ENCODE peak calls at places on chromosomes 7 and 10, in six cellular contexts. Q is A549, M is H1, C is SK-N-SH, G is HepG2, J is K562. P is an unnamed sample.

GRCh38 chr10:71278691-71279588 is 40.1 kb upstream of the SLC29A3 start:
- DNase-seq in Q (no peak), M (no peak), C (peak; percentile 90), G (no peak), J (no peak), P (no peak)

GRCh38 chr10:31399631-31400030 is 80.6 kb downstream of the ZEB1 start:
- DNase-seq in Q (no peak), M (no peak), C (no peak), G (no peak), J (no peak), P (no peak)

GRCh38 chr10:104013489-104013888 is 46.5 kb downstream of the SLK start:
- DNase-seq in Q (no peak), M (no peak), C (no peak), G (no peak), J (no peak), P (no peak)

GRCh38 chr7:82288769-82289535 is 154.6 kb downstream of the CACNA2D1 start:
- DNase-seq in Q (no peak), M (no peak), C (no peak), G (no peak), J (no peak), P (no peak)

GRCh38 chr10:3848768-3849643 is 64.0 kb upstream of the KLF6 start:
- DNase-seq in Q (no peak), M (no peak), C (no peak), G (no peak), J (no peak), P (no peak)

GRCh38 chr7:79412915-79413314 is 40.6 kb downstream of the MAGI2 start:
- DNase-seq in Q (no peak), M (no peak), C (no peak), G (no peak), J (no peak), P (no peak)

GRCh38 chr10:21961847-21962246 is 41.7 kb downstream of the DNAJC1 start:
- DNase-seq in Q (no peak), M (no peak), C (no peak), G (no peak), J (peak; percentile 50), P (no peak)

GRCh38 chr7:6615853-6616555 is 594 bp downstream of the ZNF853 start:
- DNase-seq in Q (no peak), M (no peak), C (peak; percentile 83), G (peak; percentile 24), J (no peak), P (no peak)

GRCh38 chr10:133226251-133226808 is 3.7 kb upstream of the UTF1 start:
- DNase-seq in Q (no peak), M (no peak), C (no peak), G (peak; percentile 22), J (no peak), P (no peak)

GRCh38 chr10:63465293-63466167 is at the start of gene JMJD1C:
- DNase-seq in Q (peak; percentile 89), M (peak; percentile 63), C (peak; percentile 91), G (peak; percentile 62), J (peak; percentile 82), P (no peak)

GRCh38 chr7:151568951-151569652 is 49.4 kb upstream of the RHEB start:
- DNase-seq in Q (no peak), M (no peak), C (no peak), G (no peak), J (no peak), P (no peak)

GRCh38 chr7:101094791-101095375 is 9.6 kb downstream of the TRIM56 start:
- DNase-seq in Q (peak; percentile 79), M (peak; percentile 51), C (peak; percentile 80), G (peak; percentile 58), J (peak; percentile 76), P (no peak)

GRCh38 chr10:57759777-57760176 is 507.9 kb downstream of the IPMK start:
- DNase-seq in Q (no peak), M (no peak), C (no peak), G (no peak), J (no peak), P (no peak)

GRCh38 chr7:76303829-76304505 is 1.5 kb downstream of the HSPB1 start:
- DNase-seq in Q (peak; percentile 58), M (no peak), C (no peak), G (peak; percentile 43), J (peak; percentile 25), P (no peak)

GRCh38 chr10:131700032-131700431 is 200.8 kb upstream of the PPP2R2D start:
- DNase-seq in Q (no peak), M (no peak), C (no peak), G (no peak), J (no peak), P (no peak)

GRCh38 chr7:92735707-92736106 is 100.7 kb downstream of the CDK6 start:
- DNase-seq in Q (no peak), M (no peak), C (no peak), G (no peak), J (no peak), P (no peak)

GRCh38 chr7:27863866-27864265 is 123.9 kb downstream of the TAX1BP1 start:
- DNase-seq in Q (no peak), M (no peak), C (no peak), G (no peak), J (no peak), P (no peak)

GRCh38 chr10:68876246-68876918 is 24.7 kb upstream of the DDX50 start:
- DNase-seq in Q (no peak), M (no peak), C (no peak), G (peak; percentile 96), J (no peak), P (no peak)

GRCh38 chr7:90766814-90767564 is 170.9 kb downstream of the CDK14 start:
- DNase-seq in Q (peak; percentile 29), M (no peak), C (peak; percentile 60), G (peak; percentile 94), J (no peak), P (no peak)

GRCh38 chr10:125001313-125002043 is 59.6 kb downstream of the ZRANB1 start:
- DNase-seq in Q (no peak), M (no peak), C (peak; percentile 52), G (no peak), J (no peak), P (no peak)

GRCh38 chr7:54615545-54615944 is 73.4 kb downstream of the VSTM2A start:
- DNase-seq in Q (no peak), M (no peak), C (no peak), G (no peak), J (no peak), P (no peak)

GRCh38 chr10:78471326-78471722 is 437.7 kb downstream of the RPS24 start:
- DNase-seq in Q (no peak), M (no peak), C (no peak), G (no peak), J (no peak), P (no peak)

GRCh38 chr10:47111329-47111862 is 188.6 kb upstream of the GDF10 start:
- DNase-seq in Q (no peak), M (no peak), C (no peak), G (no peak), J (no peak), P (no peak)

GRCh38 chr7:81676813-81677212 is 93.0 kb downstream of the HGF start:
- DNase-seq in Q (no peak), M (no peak), C (no peak), G (no peak), J (no peak), P (no peak)

GRCh38 chr7:23960361-23960760 is 250.3 kb downstream of the STK31 start:
- DNase-seq in Q (no peak), M (no peak), C (no peak), G (no peak), J (no peak), P (no peak)

GRCh38 chr7:105256621-105257283 is 132.0 kb downstream of the SRPK2 start:
- DNase-seq in Q (no peak), M (no peak), C (no peak), G (no peak), J (no peak), P (no peak)

GRCh38 chr7:105264707-105265106 is 124.0 kb downstream of the SRPK2 start:
- DNase-seq in Q (no peak), M (no peak), C (no peak), G (no peak), J (no peak), P (no peak)

GRCh38 chr7:105257338-105257737 is 131.4 kb downstream of the SRPK2 start:
- DNase-seq in Q (no peak), M (no peak), C (peak; percentile 50), G (no peak), J (no peak), P (no peak)

GRCh38 chr7:105267244-105267643 is 121.5 kb downstream of the SRPK2 start:
- DNase-seq in Q (no peak), M (no peak), C (no peak), G (no peak), J (no peak), P (no peak)

GRCh38 chr7:105261689-105262088 is 127.0 kb downstream of the SRPK2 start:
- DNase-seq in Q (no peak), M (no peak), C (no peak), G (no peak), J (no peak), P (no peak)
- TF ChIP-seq MAX in Q (no peak), M (no peak), C (no peak), G (no peak), J (no peak), P (no peak)

DNA sequence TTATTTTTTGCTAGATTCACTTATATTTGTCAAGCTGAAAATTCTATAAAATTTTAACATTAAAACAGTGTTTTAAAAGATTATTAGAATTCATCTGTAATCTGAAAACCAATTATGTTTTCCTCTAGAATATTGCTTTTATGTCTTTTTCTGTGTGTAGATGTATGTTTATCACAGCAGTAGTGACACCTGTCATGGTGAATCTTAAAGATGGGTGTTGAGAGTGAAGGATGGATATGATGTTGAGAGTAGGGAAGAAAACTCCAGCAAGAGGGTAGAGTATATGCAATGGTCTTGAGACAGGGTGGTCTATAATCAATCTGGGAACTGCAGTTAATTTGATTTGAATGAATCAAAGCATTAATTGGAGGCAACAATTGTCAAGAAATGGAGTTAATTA is 336.9 kb upstream of the CDC14C start:
- DNase-seq in Q (no peak), M (no peak), C (no peak), G (no peak), J (no peak), P (no peak)
- TF ChIP-seq EP300 in Q (no peak), M (no peak), C (no peak), G (no peak), J (no peak), P (no peak)

GRCh38 chr7:111865430-111865829 is 303.1 kb upstream of the IMMP2L start:
- DNase-seq in Q (no peak), M (no peak), C (no peak), G (no peak), J (no peak), P (no peak)
- TF ChIP-seq MAX in Q (no peak), M (no peak), C (no peak), G (no peak), J (no peak), P (no peak)

GRCh38 chr7:125136755-125137547 is 207.3 kb upstream of the POT1 start:
- DNase-seq in Q (peak; percentile 1), M (no peak), C (no peak), G (no peak), J (no peak), P (no peak)

GRCh38 chr7:125136341-125136740 is 206.7 kb upstream of the POT1 start:
- DNase-seq in Q (no peak), M (no peak), C (no peak), G (no peak), J (no peak), P (no peak)
- TF ChIP-seq EP300 in Q (no peak), M (no peak), C (no peak), G (no peak), J (no peak), P (no peak)

P was measured in GM12878.